ENCODE peak calls at places on chromosomes 11 and 22, in nine cellular contexts. N, W, F, D, U, E, L, Z and B are unnamed samples.

GRCh38 chr22:41290262-41291221 is 4.6 kb upstream of the RANGAP1 start:
- DNase-seq in Z (peak), U (no peak), D (no peak), W (no peak), N (no peak), E (no peak), F (peak), L (no peak), B (no peak)

GRCh38 chr11:60912851-60913550 is 957 bp upstream of the TMEM109 start:
- DNase-seq in L (no peak), W (no peak), D (peak), F (no peak), N (no peak), Z (no peak), U (no peak), E (no peak), B (no peak)

GRCh38 chr11:74380746-74381439 is 17.3 kb downstream of the PGM2L1 start:
- DNase-seq in L (no peak), D (peak), N (no peak), U (no peak), W (no peak), E (no peak), Z (no peak), F (peak), B (no peak)

GRCh38 chr11:57370251-57370650 is 10.7 kb downstream of the PRG3 start:
- DNase-seq in E (no peak), U (no peak), Z (no peak), L (no peak), F (peak), W (no peak), N (no peak), D (no peak), B (no peak)

GRCh38 chr22:44412136-44412731 is 85.8 kb downstream of the RTL6 start:
- DNase-seq in L (no peak), N (no peak), F (no peak), U (no peak), Z (no peak), E (no peak), D (no peak), W (no peak), B (no peak)

GRCh38 chr11:79617561-79617960 is 176.7 kb upstream of the TENM4 start:
- DNase-seq in F (no peak), N (no peak), Z (no peak), L (no peak), U (no peak), W (no peak), E (no peak), D (no peak), B (no peak)

GRCh38 chr11:38176812-38177322 is 1578.8 kb upstream of the RAG2 start:
- DNase-seq in E (no peak), D (no peak), F (no peak), Z (no peak), U (no peak), N (no peak), L (no peak), W (no peak), B (no peak)

GRCh38 chr22:49046546-49047305 is 780.9 kb downstream of the BRD1 start:
- DNase-seq in W (peak), L (no peak), Z (no peak), U (no peak), N (no peak), D (no peak), E (no peak), F (peak), B (peak)

GRCh38 chr11:89660234-89660633 is 49.9 kb upstream of the TRIM77 start:
- DNase-seq in D (no peak), U (no peak), E (no peak), L (no peak), F (no peak), W (no peak), Z (peak), N (no peak), B (peak)

GRCh38 chr11:85406316-85406715 is 220.8 kb downstream of the DLG2 start:
- DNase-seq in E (no peak), Z (no peak), L (no peak), W (no peak), U (no peak), N (no peak), F (no peak), D (no peak), B (no peak)

GRCh38 chr11:66419825-66420224 is 1.0 kb upstream of the NPAS4 start:
- DNase-seq in L (no peak), Z (peak), N (no peak), U (no peak), W (no peak), E (no peak), F (no peak), D (no peak), B (no peak)

GRCh38 chr11:65915821-65916251 is 3.0 kb downstream of the C11orf68 start:
- DNase-seq in D (peak), Z (peak), L (peak), U (peak), F (peak), E (no peak), W (peak), N (peak), B (no peak)

GRCh38 chr11:69123593-69124545 is 31.9 kb upstream of the SMIM38 start:
- DNase-seq in F (no peak), U (no peak), D (no peak), L (no peak), E (no peak), Z (peak), W (no peak), N (no peak), B (no peak)

GRCh38 chr11:20821046-20821445 is 151.7 kb downstream of the NELL1 start:
- DNase-seq in N (no peak), Z (no peak), U (no peak), W (no peak), F (no peak), E (no peak), D (no peak), L (no peak), B (no peak)

GRCh38 chr11:116930177-116930576 is 92.8 kb upstream of the APOA1 start:
- DNase-seq in E (no peak), W (no peak), U (no peak), N (no peak), L (no peak), D (no peak), F (peak), Z (peak), B (no peak)

GRCh38 chr11:126115820-126116319 is 53.2 kb upstream of the CDON start:
- DNase-seq in Z (peak), E (no peak), F (peak), N (peak), U (peak), D (peak), W (no peak), L (peak), B (no peak)

GRCh38 chr11:111730871-111731591 is 35.2 kb downstream of the PPP2R1B start:
- DNase-seq in D (peak), L (no peak), U (no peak), Z (no peak), N (peak), E (no peak), F (peak), W (no peak), B (no peak)

GRCh38 chr11:66333220-66333877 is 2.9 kb downstream of the RIN1 start:
- DNase-seq in U (no peak), F (no peak), Z (no peak), E (no peak), D (no peak), W (no peak), N (no peak), L (no peak), B (no peak)

DNA sequence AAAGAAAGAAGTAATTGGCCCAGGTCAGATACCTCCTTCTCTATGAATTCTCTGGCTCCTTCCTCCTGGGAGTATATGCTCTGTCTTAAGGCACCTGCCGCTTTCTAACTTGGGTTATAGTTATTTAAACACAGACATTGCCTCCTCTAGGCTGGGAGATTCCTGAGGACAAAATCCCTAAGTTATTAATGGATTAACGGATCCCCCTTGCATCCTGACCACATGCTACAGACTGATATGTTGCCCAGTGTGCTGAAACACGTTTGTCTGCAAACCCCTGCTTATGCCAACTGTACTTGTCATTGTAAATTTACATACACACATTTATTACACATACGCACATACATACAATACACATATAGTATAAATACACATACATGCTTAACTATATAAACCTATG is 35.3 kb downstream of the PACSIN2 start:
- DNase-seq in U (no peak), Z (no peak), D (no peak), L (no peak), N (no peak), W (no peak), E (no peak), F (no peak), B (no peak)
- H3K27ac ChIP-seq in U (no peak), Z (no peak), D (no peak), L (no peak), N (peak), W (no peak), E (no peak), F (no peak), B (no peak)

GRCh38 chr22:33274214-33274828 is 216.1 kb upstream of the SYN3 start:
- DNase-seq in U (no peak), N (no peak), E (peak), D (no peak), L (no peak), Z (peak), F (no peak), W (no peak), B (peak)
- H3K27ac ChIP-seq in U (no peak), N (peak), E (no peak), D (no peak), L (no peak), Z (no peak), F (no peak), W (no peak), B (no peak)

DNA sequence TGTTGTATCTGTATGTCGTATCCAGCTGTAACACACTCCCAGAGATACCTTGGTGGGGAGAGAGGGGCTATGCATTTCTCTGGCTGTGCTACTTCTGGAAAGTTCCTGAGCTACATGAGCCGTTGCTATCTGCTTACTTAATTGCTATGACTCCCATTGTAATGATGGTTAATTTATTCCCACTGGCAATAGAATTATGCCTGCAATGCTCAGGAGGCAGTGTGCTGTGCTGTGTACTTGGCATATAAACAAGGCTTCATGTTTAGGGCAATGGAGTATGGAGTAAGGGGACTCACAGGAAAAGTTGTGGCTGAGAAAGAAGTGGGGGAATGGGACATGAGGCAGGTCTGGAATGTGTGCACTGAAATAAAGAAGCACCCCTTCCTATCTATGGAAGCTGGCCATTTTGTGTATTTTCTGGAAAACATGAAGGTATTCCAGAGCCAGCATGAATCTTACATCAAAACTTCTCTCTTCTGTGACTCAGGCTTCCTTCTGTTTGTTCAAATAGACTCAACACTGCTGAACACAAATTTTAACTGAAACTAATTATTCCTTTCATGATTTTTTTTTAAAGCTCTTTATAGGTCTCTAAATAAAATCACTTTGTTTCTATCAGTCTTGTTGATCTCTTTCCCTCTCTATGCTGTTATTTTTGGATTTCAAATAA is 40.6 kb downstream of the CD44 start:
- DNase-seq in L (no peak), F (no peak), U (no peak), Z (no peak), W (no peak), D (no peak), E (no peak), N (no peak), B (no peak)
- H3K27ac ChIP-seq in L (peak), F (no peak), U (peak), Z (no peak), W (no peak), D (peak), E (no peak), N (no peak), B (no peak)

DNA sequence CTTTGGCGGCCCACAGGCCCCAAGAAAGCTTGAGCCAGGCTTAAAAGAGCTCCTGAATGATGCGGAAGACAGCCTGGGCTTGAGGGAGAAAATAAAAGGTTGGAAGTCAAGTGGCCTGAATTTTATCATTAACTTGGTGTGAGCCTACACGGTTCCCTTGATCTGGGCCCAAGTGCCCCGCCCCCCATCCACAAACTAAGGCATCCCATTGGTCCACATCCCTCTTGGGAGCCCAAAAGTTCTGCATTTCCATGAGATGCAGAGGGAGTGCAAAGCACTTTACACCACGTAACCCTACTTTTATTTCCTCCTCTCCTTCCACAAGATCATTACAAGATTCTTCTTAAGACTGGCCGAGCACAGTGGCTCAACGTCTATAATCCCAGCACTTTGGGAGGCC is 22.2 kb downstream of the LARGE1 start:
- DNase-seq in E (no peak), Z (peak), N (no peak), D (no peak), U (no peak), L (no peak), W (no peak), F (no peak), B (no peak)
- H3K27ac ChIP-seq in E (no peak), Z (peak), N (peak), D (no peak), U (no peak), L (no peak), W (no peak), F (no peak), B (no peak)

GRCh38 chr11:12236744-12237101 is 126.3 kb downstream of the MICAL2 start:
- DNase-seq in N (no peak), U (no peak), D (no peak), F (no peak), L (no peak), W (no peak), Z (no peak), E (no peak), B (no peak)
- H3K27ac ChIP-seq in N (peak), U (peak), D (no peak), F (peak), L (peak), W (no peak), Z (no peak), E (no peak), B (no peak)

DNA sequence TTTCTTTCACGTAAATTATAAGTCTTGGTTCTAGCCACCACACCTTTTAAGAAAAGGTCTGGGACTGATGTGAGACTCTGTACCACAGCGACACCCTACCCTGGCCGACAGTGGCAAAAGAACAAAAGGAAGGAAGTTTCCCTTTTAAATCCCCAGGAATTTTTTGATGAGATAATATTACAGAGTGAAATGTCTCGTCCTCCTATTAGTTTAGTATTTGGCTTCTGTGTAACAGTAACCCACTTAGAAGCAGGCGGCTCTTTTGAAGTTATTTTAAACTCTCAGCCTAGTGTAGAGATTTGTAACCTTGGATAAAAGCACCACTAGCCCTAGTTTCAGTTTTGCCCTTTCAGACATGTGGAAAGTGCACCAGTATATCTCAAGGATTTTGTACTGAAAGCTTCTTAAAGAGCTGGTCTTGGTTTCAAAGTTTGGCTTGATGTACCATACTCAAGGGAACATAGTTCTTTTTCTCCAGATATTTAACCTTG is 84.1 kb downstream of the C22orf31 start:
- DNase-seq in U (no peak), D (no peak), F (peak), N (no peak), Z (no peak), L (no peak), W (peak), E (no peak), B (no peak)
- H3K27ac ChIP-seq in U (peak), D (peak), F (peak), N (peak), Z (peak), L (no peak), W (peak), E (no peak), B (no peak)